ENCODE peak calls at places on chromosomes 4 and X, in nine cellular contexts. W, X, L, N, D, S, Y, R and I are unnamed samples.

GRCh38 chrX:140141444-140142029 is 176.2 kb upstream of the CXorf66 start:
- DNase-seq in W (no peak), X (no peak), L (peak), N (no peak), D (peak), S (peak), Y (peak), R (peak), I (no peak)

GRCh38 chrX:119041175-119041574 is 31.6 kb upstream of the CT47C1 start:
- DNase-seq in W (no peak), X (peak), L (peak), N (peak), D (peak), S (peak), Y (peak), R (peak), I (peak)

GRCh38 chrX:49089553-49089952 is 9.9 kb upstream of the WDR45 start:
- DNase-seq in W (no peak), X (no peak), L (no peak), N (no peak), D (no peak), S (peak), Y (no peak), R (no peak), I (no peak)

GRCh38 chrX:675279-675886 is 44.8 kb downstream of the SHOX start:
- DNase-seq in W (no peak), X (no peak), L (no peak), N (no peak), D (no peak), S (no peak), Y (no peak), R (no peak), I (no peak)

GRCh38 chr4:169925678-169926077 is 100.5 kb downstream of the MFAP3L start:
- DNase-seq in W (no peak), X (no peak), L (no peak), N (no peak), D (no peak), S (no peak), Y (no peak), R (no peak), I (no peak)

GRCh38 chr4:3228881-3229280 is 20.1 kb upstream of the MSANTD1 start:
- DNase-seq in W (no peak), X (no peak), L (no peak), N (peak), D (no peak), S (no peak), Y (no peak), R (no peak), I (no peak)

GRCh38 chr4:7043521-7044414 is 596 bp downstream of the TADA2B start:
- DNase-seq in W (peak), X (peak), L (peak), N (peak), D (peak), S (peak), Y (peak), R (peak), I (peak)

GRCh38 chrX:46447384-46447783 is 97.8 kb downstream of the ZNF674 start:
- DNase-seq in W (no peak), X (no peak), L (no peak), N (no peak), D (peak), S (no peak), Y (no peak), R (no peak), I (no peak)

GRCh38 chrX:28472926-28473325 is 114.3 kb upstream of the IL1RAPL1 start:
- DNase-seq in W (no peak), X (no peak), L (no peak), N (no peak), D (no peak), S (no peak), Y (no peak), R (no peak), I (no peak)

GRCh38 chrX:1491851-1492349 is 39.2 kb upstream of the ASMTL start:
- DNase-seq in W (no peak), X (peak), L (no peak), N (no peak), D (peak), S (peak), Y (no peak), R (no peak), I (peak)

GRCh38 chr4:57191523-57192034 is 81.4 kb upstream of the IGFBP7 start:
- DNase-seq in W (no peak), X (peak), L (peak), N (no peak), D (no peak), S (no peak), Y (no peak), R (no peak), I (no peak)

GRCh38 chr4:85147481-85148076 is 181.1 kb upstream of the WDFY3 start:
- DNase-seq in W (no peak), X (peak), L (peak), N (peak), D (peak), S (peak), Y (peak), R (no peak), I (peak)

GRCh38 chrX:24899391-24899790 is 116.4 kb downstream of the ARX start:
- DNase-seq in W (no peak), X (no peak), L (no peak), N (no peak), D (no peak), S (no peak), Y (no peak), R (no peak), I (no peak)

GRCh38 chr4:173318648-173319211 is 15.4 kb downstream of the HMGB2 start:
- DNase-seq in W (no peak), X (no peak), L (no peak), N (no peak), D (no peak), S (no peak), Y (no peak), R (no peak), I (no peak)

GRCh38 chr4:187606581-187606980 is 389.0 kb upstream of the ZFP42 start:
- DNase-seq in W (no peak), X (no peak), L (peak), N (peak), D (peak), S (peak), Y (peak), R (no peak), I (no peak)

GRCh38 chr4:153000068-153000420 is 63.9 kb downstream of the FHDC1 start:
- DNase-seq in W (no peak), X (no peak), L (no peak), N (no peak), D (no peak), S (no peak), Y (no peak), R (no peak), I (no peak)

GRCh38 chrX:50747471-50747900 is 66.5 kb downstream of the SHROOM4 start:
- DNase-seq in W (no peak), X (no peak), L (no peak), N (no peak), D (no peak), S (peak), Y (no peak), R (no peak), I (no peak)

GRCh38 chrX:8805974-8806373 is 4.8 kb upstream of the FAM9A start:
- DNase-seq in W (no peak), X (no peak), L (no peak), N (no peak), D (no peak), S (no peak), Y (no peak), R (no peak), I (no peak)

GRCh38 chrX:2542826-2543551 is 42.2 kb upstream of the DHRSX start:
- DNase-seq in W (no peak), X (no peak), L (peak), N (no peak), D (no peak), S (peak), Y (no peak), R (no peak), I (no peak)

GRCh38 chr4:2694691-2695090 is 61.4 kb downstream of the TNIP2 start:
- DNase-seq in W (no peak), X (no peak), L (no peak), N (no peak), D (no peak), S (no peak), Y (peak), R (no peak), I (no peak)

GRCh38 chr4:168220893-168221292 is 97.7 kb downstream of the DDX60 start:
- DNase-seq in W (no peak), X (no peak), L (no peak), N (no peak), D (no peak), S (no peak), Y (no peak), R (no peak), I (no peak)

GRCh38 chrX:47574609-47575325 is 7.5 kb upstream of the TIMP1 start:
- DNase-seq in W (no peak), X (no peak), L (no peak), N (no peak), D (no peak), S (no peak), Y (no peak), R (peak), I (no peak)

GRCh38 chrX:112147206-112147605 is 64.6 kb upstream of the TRPC5 start:
- DNase-seq in W (no peak), X (no peak), L (peak), N (no peak), D (peak), S (peak), Y (peak), R (no peak), I (no peak)

GRCh38 chr4:83917572-83917971 is 381.7 kb downstream of the GPAT3 start:
- DNase-seq in W (no peak), X (no peak), L (no peak), N (no peak), D (no peak), S (peak), Y (no peak), R (no peak), I (no peak)

GRCh38 chrX:43615677-43616076 is 40.4 kb upstream of the MAOA start:
- DNase-seq in W (no peak), X (no peak), L (no peak), N (no peak), D (no peak), S (no peak), Y (no peak), R (no peak), I (no peak)

GRCh38 chr4:37628977-37629609 is 57.1 kb downstream of the RELL1 start:
- DNase-seq in W (no peak), X (peak), L (peak), N (no peak), D (no peak), S (peak), Y (peak), R (no peak), I (peak)

GRCh38 chr4:119035941-119036737 is 99.5 kb upstream of the MYOZ2 start:
- DNase-seq in W (no peak), X (peak), L (no peak), N (peak), D (no peak), S (no peak), Y (peak), R (no peak), I (no peak)

GRCh38 chr4:9916346-9916745 is 105.0 kb downstream of the SLC2A9 start:
- DNase-seq in W (no peak), X (no peak), L (no peak), N (no peak), D (no peak), S (no peak), Y (no peak), R (no peak), I (no peak)

GRCh38 chr4:16931906-16932305 is 33.5 kb upstream of the LDB2 start:
- DNase-seq in W (no peak), X (no peak), L (no peak), N (no peak), D (no peak), S (no peak), Y (no peak), R (no peak), I (no peak)

GRCh38 chrX:14873676-14874049 is 442 bp downstream of the MOSPD2 start:
- DNase-seq in W (no peak), X (no peak), L (no peak), N (no peak), D (no peak), S (no peak), Y (no peak), R (no peak), I (no peak)

GRCh38 chrX:3290561-3290960 is 55.9 kb downstream of the MXRA5 start:
- DNase-seq in W (no peak), X (no peak), L (no peak), N (no peak), D (no peak), S (no peak), Y (no peak), R (no peak), I (no peak)

GRCh38 chrX:133838761-133839676 is 146.4 kb downstream of the GPC3 start:
- DNase-seq in W (no peak), X (no peak), L (peak), N (no peak), D (peak), S (peak), Y (peak), R (no peak), I (no peak)

GRCh38 chrX:76148011-76148665 is 24.7 kb upstream of the PBDC1 start:
- DNase-seq in W (no peak), X (no peak), L (no peak), N (no peak), D (no peak), S (peak), Y (no peak), R (peak), I (no peak)

GRCh38 chr4:101140228-101140627 is 207.1 kb downstream of the PPP3CA start:
- DNase-seq in W (no peak), X (no peak), L (no peak), N (no peak), D (no peak), S (no peak), Y (no peak), R (no peak), I (no peak)

DNA sequence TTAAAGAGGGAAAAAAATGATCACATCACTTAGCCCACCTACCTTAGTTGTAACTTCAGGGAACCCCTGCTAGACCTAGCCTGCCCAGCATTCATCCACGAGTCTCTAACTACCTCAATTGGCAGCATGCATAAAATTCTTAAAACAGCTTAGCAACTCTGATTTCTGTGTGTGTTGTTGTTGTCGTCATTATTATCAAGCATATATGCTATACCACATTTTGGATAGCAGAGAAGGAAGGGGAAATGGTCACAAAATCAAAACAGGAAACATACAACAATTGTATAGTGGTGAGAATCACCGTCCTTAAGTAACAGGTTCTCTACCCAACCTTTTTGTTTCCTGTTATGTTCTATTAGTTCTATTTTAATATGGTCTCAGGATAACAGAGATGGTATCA is 2.7 kb upstream of the ACOT9 start:
- DNase-seq in W (no peak), X (no peak), L (no peak), N (no peak), D (no peak), S (no peak), Y (no peak), R (no peak), I (no peak)
- H3K27ac ChIP-seq in W (no peak), X (no peak), L (no peak), N (no peak), D (no peak), S (no peak), Y (no peak), R (no peak), I (no peak)

DNA sequence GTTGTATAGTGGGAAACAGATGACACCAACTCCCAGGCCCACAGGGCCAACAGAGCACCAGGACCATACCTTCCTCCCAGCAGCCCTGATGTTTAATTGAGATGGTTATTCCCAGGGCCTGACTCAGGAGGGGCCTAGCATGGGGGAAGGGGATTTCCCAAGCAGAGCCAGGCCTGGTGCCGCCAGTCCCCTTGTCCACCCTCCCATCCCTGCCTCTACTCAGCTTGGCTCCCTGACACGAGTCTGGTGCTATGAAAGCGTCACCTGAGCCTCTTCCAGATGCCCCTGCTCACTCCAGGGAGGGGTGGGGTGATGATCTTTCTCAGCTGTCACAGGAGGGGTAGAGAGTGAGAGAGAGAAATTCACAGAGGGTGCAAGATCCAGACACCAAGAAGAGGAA is 72.7 kb downstream of the EFNB1 start:
- DNase-seq in W (no peak), X (no peak), L (no peak), N (no peak), D (no peak), S (no peak), Y (no peak), R (no peak), I (no peak)
- H3K4me3 ChIP-seq in W (no peak), X (no peak), L (no peak), N (no peak), D (no peak), S (no peak), Y (no peak), R (no peak), I (no peak)

GRCh38 chrX:57121162-57121741 is at the start of gene SPIN2B:
- DNase-seq in W (peak), X (peak), L (peak), N (peak), D (peak), S (peak), Y (peak), R (peak), I (peak)
- TF ChIP-seq POLR2A in W (no peak), X (no peak), L (peak), N (no peak), D (no peak), S (peak), Y (peak), R (no peak), I (peak)

DNA sequence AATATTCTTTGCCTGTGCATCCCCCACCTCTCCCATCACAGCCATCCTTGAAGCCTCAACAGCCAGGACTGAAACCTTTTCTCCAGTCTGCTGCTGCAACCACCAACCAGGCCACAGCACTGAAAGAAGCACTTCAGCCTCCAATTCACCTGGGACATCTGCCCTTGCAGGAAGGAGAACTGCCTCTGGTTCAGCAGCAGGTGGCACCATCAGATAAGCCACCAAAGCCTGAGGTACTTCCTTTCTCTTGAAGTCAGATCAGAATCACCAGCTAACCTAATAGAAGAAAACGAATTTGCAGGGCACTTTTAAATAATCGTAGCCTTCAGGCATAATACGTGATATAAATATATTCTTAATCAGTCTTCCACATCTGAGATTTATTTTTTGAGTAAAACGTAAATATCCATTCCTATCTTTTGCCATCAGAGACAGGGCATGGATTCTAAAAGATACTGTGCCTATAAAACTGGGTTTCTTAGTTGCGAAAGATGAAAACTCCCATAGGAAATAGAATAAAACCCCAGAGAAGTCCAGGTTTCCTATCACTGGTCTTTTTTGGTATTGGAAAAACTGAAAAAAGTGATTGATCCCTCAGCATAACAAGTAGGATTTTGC is 9.5 kb downstream of the AMBN start:
- DNase-seq in W (no peak), X (no peak), L (peak), N (peak), D (no peak), S (peak), Y (peak), R (no peak), I (peak)
- H3K27ac ChIP-seq in W (no peak), X (no peak), L (no peak), N (no peak), D (no peak), S (no peak), Y (no peak), R (no peak), I (no peak)

GRCh38 chr4:111652206-111652605 is 493.0 kb upstream of the FAM241A start:
- DNase-seq in W (no peak), X (no peak), L (no peak), N (no peak), D (no peak), S (no peak), Y (no peak), R (no peak), I (no peak)
- H3K4me3 ChIP-seq in W (no peak), X (no peak), L (no peak), N (no peak), D (no peak), S (no peak), Y (no peak), R (no peak), I (no peak)

GRCh38 chr4:47914219-47914925 is at the start of gene NFXL1:
- DNase-seq in W (peak), X (peak), L (peak), N (peak), D (peak), S (peak), Y (peak), R (peak), I (peak)
- TF ChIP-seq POLR2A in W (no peak), X (peak), L (peak), N (no peak), D (no peak), S (peak), Y (peak), R (peak), I (peak)

GRCh38 chrX:21996872-21997271 is 35.3 kb upstream of the PHEX start:
- DNase-seq in W (no peak), X (no peak), L (no peak), N (no peak), D (no peak), S (no peak), Y (no peak), R (no peak), I (no peak)
- H3K27ac ChIP-seq in W (no peak), X (no peak), L (no peak), N (no peak), D (no peak), S (no peak), Y (no peak), R (no peak), I (no peak)

GRCh38 chr4:159055851-159056250 is 47.0 kb upstream of the RAPGEF2 start:
- DNase-seq in W (no peak), X (no peak), L (no peak), N (no peak), D (no peak), S (no peak), Y (no peak), R (no peak), I (no peak)
- H3K4me3 ChIP-seq in W (no peak), X (no peak), L (no peak), N (no peak), D (no peak), S (no peak), Y (no peak), R (no peak), I (no peak)

DNA sequence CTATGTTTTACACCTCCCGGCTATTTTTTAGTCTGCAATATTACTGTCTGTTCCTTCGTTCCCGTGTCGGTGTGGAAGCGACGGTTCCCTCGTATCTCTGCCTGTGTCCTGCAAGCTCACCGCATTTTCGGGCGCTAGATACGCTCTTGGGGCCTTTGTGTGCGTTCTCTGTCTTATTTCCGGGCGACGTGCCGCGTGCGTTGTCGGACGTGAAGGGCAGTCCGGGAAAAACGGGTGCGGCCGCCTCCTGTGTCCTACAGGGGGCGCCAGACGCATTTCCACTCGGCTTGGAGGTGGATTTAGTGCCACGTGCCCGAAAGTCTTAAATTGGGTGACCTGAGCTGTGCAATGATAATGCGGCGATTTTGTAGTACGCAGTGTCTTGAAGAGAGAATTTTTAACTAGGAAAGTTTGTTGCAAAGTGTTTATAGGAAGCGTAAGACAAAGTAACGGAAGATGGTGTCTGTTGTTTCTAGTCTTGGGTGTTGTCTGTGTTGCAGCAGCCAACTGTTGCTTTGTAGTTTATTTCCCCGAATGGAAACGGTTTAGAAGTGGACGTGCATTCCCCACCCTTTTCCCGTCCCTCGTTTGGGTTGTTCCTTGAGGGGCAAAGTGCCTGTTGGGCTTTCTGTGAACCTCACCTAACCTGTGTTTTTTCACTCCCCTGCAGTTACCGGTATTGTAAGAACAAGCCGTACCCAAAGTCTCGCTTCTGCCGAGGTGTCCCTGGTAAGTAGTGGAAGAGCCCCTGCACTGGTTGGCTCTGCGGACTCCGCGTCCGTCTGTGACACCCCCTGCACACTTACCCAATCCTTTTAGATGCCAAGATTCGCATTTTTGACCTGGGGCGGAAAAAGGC is 720 bp downstream of the RPL10 start:
- DNase-seq in W (peak), X (peak), L (peak), N (peak), D (peak), S (peak), Y (peak), R (peak), I (peak)
- TF ChIP-seq POLR2A in W (no peak), X (no peak), L (no peak), N (no peak), D (no peak), S (no peak), Y (no peak), R (no peak), I (no peak)